ENCODE peak calls at places on chromosomes 7 and 10, in nine cellular contexts. U is mesendoderm; X is fibroblast of lung; V is colonic mucosa; O is CD8-positive, alpha-beta memory T cell; A is neural progenitor cell; J is stomach; R is psoas muscle; Z is pancreas. G is an unnamed sample. For H3K27me3, the result is how much of the 10 kb centered on the place peaks cover.

GRCh38 chr7:805261-805660 is 27.0 kb upstream of the SUN1 start:
- DNase-seq in U (no peak), X (no peak), V (peak), O (no peak), A (no peak), J (no peak), R (no peak), Z (no peak), G (no peak)

GRCh38 chr7:66628361-66629221 is at the start of gene KCTD7:
- DNase-seq in U (peak), X (peak), V (peak), O (peak), A (peak), J (peak), R (peak), Z (peak), G (peak)

GRCh38 chr7:27162930-27163775 is 2.2 kb downstream of the HOXA9 start:
- DNase-seq in U (no peak), X (no peak), V (no peak), O (no peak), A (no peak), J (no peak), R (no peak), Z (no peak), G (peak)

GRCh38 chr10:70528726-70529362 is 50.3 kb downstream of the PALD1 start:
- DNase-seq in U (peak), X (peak), V (no peak), O (no peak), A (peak), J (no peak), R (no peak), Z (no peak), G (no peak)

GRCh38 chr7:29885626-29886025 is 79.3 kb downstream of the WIPF3 start:
- DNase-seq in U (no peak), X (no peak), V (no peak), O (no peak), A (no peak), J (no peak), R (no peak), Z (no peak), G (no peak)

GRCh38 chr10:6667679-6668270 is 87.7 kb upstream of the PRKCQ start:
- DNase-seq in U (peak), X (peak), V (peak), O (no peak), A (peak), J (no peak), R (no peak), Z (no peak), G (no peak)

GRCh38 chr7:40918701-40919271 is 784.0 kb downstream of the SUGCT start:
- DNase-seq in U (no peak), X (peak), V (no peak), O (no peak), A (no peak), J (no peak), R (no peak), Z (no peak), G (no peak)

GRCh38 chr10:49057481-49057880 is 57.8 kb downstream of the VSTM4 start:
- DNase-seq in U (no peak), X (no peak), V (no peak), O (no peak), A (no peak), J (no peak), R (no peak), Z (no peak), G (no peak)

GRCh38 chr10:33032354-33033254 is 74.6 kb upstream of the ITGB1 start:
- DNase-seq in U (no peak), X (peak), V (no peak), O (no peak), A (no peak), J (no peak), R (no peak), Z (no peak), G (no peak)

GRCh38 chr7:35697414-35698175 is 2.7 kb upstream of the HERPUD2 start:
- DNase-seq in U (peak), X (peak), V (no peak), O (no peak), A (no peak), J (no peak), R (no peak), Z (no peak), G (no peak)

GRCh38 chr7:31744294-31744874 is 57.4 kb downstream of the PPP1R17 start:
- DNase-seq in U (peak), X (peak), V (peak), O (no peak), A (peak), J (peak), R (peak), Z (no peak), G (no peak)

GRCh38 chr10:79353726-79354125 is 6.5 kb downstream of the PPIF start:
- DNase-seq in U (no peak), X (no peak), V (no peak), O (no peak), A (no peak), J (no peak), R (no peak), Z (no peak), G (no peak)

GRCh38 chr7:94044806-94045205 is 40.7 kb upstream of the BET1 start:
- DNase-seq in U (no peak), X (no peak), V (no peak), O (no peak), A (no peak), J (no peak), R (no peak), Z (no peak), G (no peak)

GRCh38 chr7:35875292-35875691 is 74.4 kb downstream of the SEPTIN7 start:
- DNase-seq in U (no peak), X (peak), V (no peak), O (no peak), A (no peak), J (no peak), R (no peak), Z (no peak), G (no peak)

GRCh38 chr10:97714401-97715258 is 1.1 kb downstream of the MARVELD1 start:
- DNase-seq in U (peak), X (peak), V (peak), O (no peak), A (peak), J (peak), R (peak), Z (peak), G (peak)

GRCh38 chr10:125548878-125549277 is 134.1 kb downstream of the TEX36 start:
- DNase-seq in U (no peak), X (no peak), V (no peak), O (no peak), A (no peak), J (no peak), R (no peak), Z (no peak), G (no peak)

GRCh38 chr10:125549656-125550055 is 133.3 kb downstream of the TEX36 start:
- DNase-seq in U (no peak), X (no peak), V (no peak), O (no peak), A (no peak), J (no peak), R (no peak), Z (no peak), G (no peak)

GRCh38 chr10:125547010-125547650 is 135.8 kb downstream of the TEX36 start:
- DNase-seq in U (no peak), X (no peak), V (no peak), O (no peak), A (no peak), J (no peak), R (no peak), Z (no peak), G (no peak)

GRCh38 chr10:125550362-125550761 is 132.6 kb downstream of the TEX36 start:
- DNase-seq in U (no peak), X (no peak), V (no peak), O (no peak), A (no peak), J (no peak), R (no peak), Z (no peak), G (no peak)

GRCh38 chr10:125548356-125548755 is 134.6 kb downstream of the TEX36 start:
- DNase-seq in U (no peak), X (no peak), V (no peak), O (no peak), A (no peak), J (no peak), R (no peak), Z (no peak), G (no peak)
- H3K27ac ChIP-seq in U (no peak), X (no peak), V (no peak), O (no peak), A (no peak), J (no peak), R (no peak), Z (no peak), G (no peak)

GRCh38 chr10:92938846-92939245 is 90.5 kb downstream of the EXOC6 start:
- DNase-seq in U (no peak), X (no peak), V (no peak), O (no peak), A (no peak), J (no peak), R (no peak), Z (no peak), G (no peak)

GRCh38 chr10:92946491-92946890 is 98.2 kb downstream of the EXOC6 start:
- DNase-seq in U (no peak), X (no peak), V (no peak), O (no peak), A (no peak), J (no peak), R (no peak), Z (no peak), G (no peak)

GRCh38 chr10:92942226-92942625 is 93.9 kb downstream of the EXOC6 start:
- DNase-seq in U (no peak), X (no peak), V (no peak), O (no peak), A (no peak), J (no peak), R (no peak), Z (no peak), G (no peak)
- H3K27me3 ChIP-seq in U (under half), X (under half), V (under half), O (under half), A (under half), J (under half), R (under half), Z (under half), G (under half)

DNA sequence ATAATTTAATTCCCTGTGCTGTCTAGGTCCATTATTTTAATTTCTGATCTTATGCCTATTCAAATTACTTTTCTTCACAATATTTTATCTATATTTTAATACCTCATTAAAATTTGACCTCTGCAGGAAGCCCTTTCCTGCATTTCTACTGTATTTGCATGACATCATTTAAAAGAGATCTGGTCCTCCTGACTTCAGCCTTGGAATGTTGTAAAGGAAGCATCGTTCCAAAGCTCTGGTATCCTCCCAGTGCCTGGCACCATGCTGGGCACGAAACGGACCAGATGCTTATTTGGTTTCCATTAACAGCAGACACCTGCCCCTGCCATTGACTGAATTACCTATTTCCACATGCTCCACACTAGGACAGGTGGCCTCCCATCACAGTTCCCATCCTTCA is 247.5 kb downstream of the KLF6 start:
- DNase-seq in U (peak), X (no peak), V (no peak), O (no peak), A (no peak), J (no peak), R (no peak), Z (no peak), G (no peak)
- H3K27ac ChIP-seq in U (no peak), X (no peak), V (no peak), O (no peak), A (no peak), J (no peak), R (no peak), Z (no peak), G (no peak)

DNA sequence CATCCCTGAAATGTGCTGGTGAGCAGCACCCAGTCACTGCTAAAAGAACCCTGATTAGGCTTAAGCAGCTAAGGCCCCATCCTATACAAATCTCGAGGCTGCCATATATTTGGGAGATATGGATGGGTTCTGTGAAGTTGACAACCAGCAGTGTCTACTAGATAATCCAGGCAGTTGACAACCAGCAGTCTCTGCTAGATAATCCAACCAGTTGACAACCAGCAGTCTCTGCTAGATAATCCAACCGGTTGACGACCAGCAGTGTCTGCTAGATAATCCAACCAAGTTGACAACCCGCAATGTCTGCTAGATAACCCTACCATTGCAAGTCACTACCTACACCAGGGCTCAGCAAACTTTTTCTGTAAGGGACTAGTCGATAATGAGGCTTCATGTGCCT is 58.3 kb upstream of the KDM7A start:
- DNase-seq in U (no peak), X (no peak), V (no peak), O (no peak), A (no peak), J (no peak), R (no peak), Z (no peak), G (no peak)
- H3K27me3 ChIP-seq in U (under half), X (under half), V (under half), O (under half), A (under half), J (under half), R (under half), Z (under half), G (under half)

DNA sequence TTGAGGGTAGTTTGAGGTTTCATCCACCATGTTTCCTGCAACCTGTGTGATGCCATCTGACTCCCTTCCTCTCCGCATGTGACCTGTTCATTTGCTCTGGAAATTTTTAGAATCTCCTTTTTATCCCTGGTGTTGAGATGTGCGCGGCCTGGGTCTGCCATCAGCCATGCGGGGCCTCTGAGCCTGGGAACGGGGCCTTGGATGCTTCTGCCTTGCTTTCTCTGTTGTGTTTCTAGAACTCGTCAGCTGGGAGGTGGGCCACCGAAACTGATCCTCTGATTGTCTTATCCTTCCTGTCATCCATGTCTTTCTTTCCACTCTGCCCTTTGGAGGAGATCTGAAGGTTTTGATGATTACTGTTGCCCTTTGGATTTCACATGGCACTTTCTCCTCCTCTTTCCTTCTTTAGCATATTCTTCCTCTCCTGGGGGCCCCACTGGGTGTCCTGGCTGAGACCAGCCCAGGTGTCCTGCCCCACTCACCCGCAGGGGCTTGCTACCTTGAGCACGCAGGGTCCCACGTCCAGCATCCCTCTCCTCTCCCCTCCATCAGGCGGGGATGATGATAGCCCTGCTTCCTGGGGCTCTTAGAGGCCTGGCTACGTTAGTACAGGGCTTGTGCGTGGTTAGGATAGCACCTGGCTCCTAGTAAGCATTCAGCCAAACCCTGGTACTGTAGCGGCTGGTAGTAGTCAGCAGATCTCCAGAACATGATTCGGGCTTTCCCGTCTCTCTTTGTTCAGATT is 29.9 kb downstream of the PPP2R2D start:
- DNase-seq in U (no peak), X (no peak), V (no peak), O (no peak), A (no peak), J (no peak), R (no peak), Z (peak), G (no peak)
- H3K27ac ChIP-seq in U (no peak), X (no peak), V (no peak), O (no peak), A (no peak), J (no peak), R (peak), Z (no peak), G (no peak)

DNA sequence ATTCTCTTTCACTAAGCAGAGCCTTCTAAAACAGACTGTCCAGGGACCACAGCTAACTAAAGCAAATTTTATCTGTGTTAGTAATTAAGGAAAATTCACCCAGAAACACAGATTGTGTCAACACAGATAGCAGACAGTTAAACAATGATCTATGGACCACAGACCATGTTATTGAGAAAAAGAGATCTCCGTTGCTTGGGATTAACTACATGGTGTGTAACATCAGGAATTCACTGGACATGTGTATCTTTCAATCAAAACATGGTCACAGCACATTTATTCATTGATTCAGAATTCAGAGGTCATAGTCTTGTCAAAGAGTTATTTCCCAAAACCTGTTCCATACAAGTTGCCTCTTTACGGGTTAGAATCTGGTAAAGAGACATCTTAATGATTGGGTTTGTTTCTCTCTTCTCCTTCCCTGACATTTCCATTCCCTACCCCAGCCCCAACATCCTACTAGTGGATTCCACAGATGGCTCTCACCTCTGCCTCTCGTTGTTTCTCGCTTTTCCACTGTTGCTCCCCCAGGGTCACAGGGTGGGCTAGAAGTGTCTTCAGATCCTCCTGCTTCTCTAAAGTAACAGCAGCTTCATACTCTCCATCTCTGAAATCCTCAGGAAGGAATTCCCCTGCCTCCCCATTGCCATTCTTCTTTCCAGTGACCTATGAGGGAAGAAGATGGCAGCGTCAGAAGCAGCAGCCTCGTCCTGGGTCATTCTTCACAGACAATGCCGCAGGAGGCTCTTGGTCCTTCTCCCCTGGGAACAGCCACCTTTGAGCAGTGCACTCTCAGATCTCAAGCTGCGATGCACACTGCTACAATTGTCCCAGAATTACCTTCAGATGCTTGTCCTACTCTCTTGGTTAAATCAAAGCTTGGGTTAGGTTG is 958 bp downstream of the ANKRD1 start:
- DNase-seq in U (peak), X (no peak), V (no peak), O (no peak), A (no peak), J (no peak), R (no peak), Z (no peak), G (no peak)
- H3K27me3 ChIP-seq in U (under half), X (under half), V (under half), O (under half), A (under half), J (under half), R (under half), Z (under half), G (under half)

DNA sequence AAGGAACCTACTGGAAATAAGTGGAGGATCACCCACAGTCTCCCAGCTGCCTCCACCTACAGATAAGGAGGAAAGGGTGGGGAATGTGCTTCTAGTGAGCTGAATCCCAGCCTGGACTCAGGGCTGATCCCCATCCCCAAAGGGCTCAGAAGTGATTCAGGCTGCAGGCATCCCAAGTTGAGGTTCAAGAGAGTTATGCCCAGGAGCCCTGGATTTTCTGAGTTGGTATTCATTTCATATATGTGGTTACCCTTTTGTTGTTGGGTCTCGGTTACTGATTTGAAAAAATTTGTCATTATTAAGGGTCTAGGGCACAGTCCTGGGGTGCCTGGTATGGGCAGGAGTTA is 30.0 kb upstream of the SRGN start:
- DNase-seq in U (no peak), X (peak), V (no peak), O (no peak), A (no peak), J (no peak), R (no peak), Z (no peak), G (no peak)
- H3K27ac ChIP-seq in U (no peak), X (peak), V (peak), O (no peak), A (no peak), J (peak), R (peak), Z (no peak), G (peak)

G was measured in left lung.